ENCODE peak calls at places on chromosome 7, in seven cellular contexts. E is heart left ventricle, B is ovary, K is sigmoid colon, R is adrenal gland, I is K562, U is transverse colon. O is an unnamed sample.
A peak's percentile ranks its signal among the peaks of the same experiment; 100 is the strongest.

GRCh38 chr7:8236781-8237407 is 25.1 kb downstream of the ICA1 start:
- DNase-seq in E (no peak), B (no peak), K (no peak), R (no peak), I (no peak), U (no peak), O (no peak)

GRCh38 chr7:133837248-133837647 is 289.9 kb upstream of the LRGUK start:
- DNase-seq in E (no peak), B (no peak), K (no peak), R (no peak), I (no peak), U (no peak), O (no peak)

GRCh38 chr7:86815556-86815955 is 171.8 kb downstream of the GRM3 start:
- DNase-seq in E (no peak), B (no peak), K (no peak), R (no peak), I (no peak), U (no peak), O (no peak)

GRCh38 chr7:121305109-121305508 is 23.7 kb upstream of the WNT16 start:
- DNase-seq in E (no peak), B (no peak), K (no peak), R (no peak), I (no peak), U (no peak), O (no peak)

GRCh38 chr7:133301444-133301843 is 48.6 kb downstream of the EXOC4 start:
- DNase-seq in E (no peak), B (no peak), K (no peak), R (no peak), I (no peak), U (no peak), O (no peak)

GRCh38 chr7:3639253-3639652 is 338.2 kb downstream of the SDK1 start:
- DNase-seq in E (no peak), B (no peak), K (no peak), R (no peak), I (no peak), U (no peak), O (no peak)

GRCh38 chr7:70693300-70693689 is 438.6 kb upstream of the GALNT17 start:
- DNase-seq in E (no peak), B (peak; percentile 53), K (no peak), R (no peak), I (no peak), U (no peak), O (no peak)

GRCh38 chr7:130954918-130955559 is 221.0 kb upstream of the KLF14 start:
- DNase-seq in E (no peak), B (no peak), K (no peak), R (no peak), I (no peak), U (no peak), O (no peak)

GRCh38 chr7:27158436-27159277 is 2.2 kb upstream of the HOXA7 start:
- DNase-seq in E (peak; percentile 27), B (peak; percentile 25), K (peak; percentile 64), R (no peak), I (no peak), U (peak; percentile 33), O (no peak)

GRCh38 chr7:78139335-78139734 is 340.8 kb downstream of the PHTF2 start:
- DNase-seq in E (no peak), B (no peak), K (no peak), R (peak; percentile 21), I (no peak), U (no peak), O (no peak)

GRCh38 chr7:137454169-137455166 is 110.9 kb upstream of the PTN start:
- DNase-seq in E (no peak), B (no peak), K (peak; percentile 92), R (no peak), I (peak; percentile 32), U (peak; percentile 13), O (no peak)

GRCh38 chr7:20785211-20786048 is 1.3 kb downstream of the SP8 start:
- DNase-seq in E (no peak), B (no peak), K (no peak), R (no peak), I (no peak), U (no peak), O (peak; percentile 36)

GRCh38 chr7:28958235-28958945 is at the start of gene TRIL:
- DNase-seq in E (peak; percentile 94), B (peak; percentile 91), K (peak; percentile 92), R (peak; percentile 64), I (no peak), U (peak; percentile 63), O (peak; percentile 65)

GRCh38 chr7:6123843-6124242 is 92.7 kb downstream of the ANKRD61 start:
- DNase-seq in E (no peak), B (no peak), K (peak; percentile 25), R (no peak), I (no peak), U (no peak), O (no peak)

GRCh38 chr7:74044366-74045350 is 16.7 kb downstream of the ELN start:
- DNase-seq in E (peak; percentile 54), B (no peak), K (no peak), R (no peak), I (no peak), U (no peak), O (no peak)

GRCh38 chr7:79403879-79404278 is 49.6 kb downstream of the MAGI2 start:
- DNase-seq in E (no peak), B (no peak), K (no peak), R (no peak), I (no peak), U (no peak), O (no peak)

GRCh38 chr7:127383123-127383835 is 9.2 kb downstream of the ZNF800 start:
- DNase-seq in E (no peak), B (no peak), K (no peak), R (no peak), I (peak; percentile 62), U (no peak), O (no peak)

GRCh38 chr7:19538036-19538435 is 170.8 kb downstream of the POLR1F start:
- DNase-seq in E (no peak), B (no peak), K (no peak), R (no peak), I (no peak), U (no peak), O (no peak)

GRCh38 chr7:77328669-77329068 is 87.5 kb downstream of the GSAP start:
- DNase-seq in E (no peak), B (no peak), K (no peak), R (no peak), I (no peak), U (no peak), O (no peak)

DNA sequence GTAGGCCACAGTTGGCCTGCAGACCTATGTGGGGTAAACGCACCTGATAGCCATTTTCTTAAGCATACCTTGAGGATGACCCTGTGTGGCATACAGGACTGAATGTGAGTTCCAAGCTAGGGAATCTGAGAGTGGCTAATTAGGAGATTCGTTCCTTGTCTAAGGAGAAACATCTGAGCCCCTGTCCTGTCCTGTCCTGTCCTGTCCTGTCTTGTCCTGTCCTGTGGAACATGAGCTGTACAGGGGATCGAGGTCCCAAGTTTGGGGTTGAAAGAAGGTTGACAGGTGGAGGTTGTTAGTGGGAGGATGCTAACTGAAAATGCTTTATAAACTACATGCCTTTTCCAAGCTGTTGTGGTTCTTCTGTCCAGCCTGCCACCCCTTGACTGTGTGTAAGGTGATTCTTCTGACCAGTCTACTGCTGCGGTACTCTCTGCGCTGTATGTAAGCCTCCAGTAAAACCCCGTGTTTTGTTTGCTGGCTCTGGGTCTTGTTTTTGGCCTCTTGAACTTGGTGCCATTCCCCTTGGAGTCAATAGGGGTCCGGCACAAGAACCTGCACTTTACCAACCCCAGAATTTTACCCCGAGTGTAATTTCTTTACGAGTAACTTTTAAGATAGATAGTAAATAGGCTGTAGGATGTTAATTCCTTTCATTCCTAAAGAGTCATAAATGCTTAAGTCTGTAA is 26.4 kb downstream of the ZNRF2 start:
- DNase-seq in E (no peak), B (no peak), K (no peak), R (no peak), I (no peak), U (no peak), O (no peak)
- TF ChIP-seq POLR2A in E (no peak), B (no peak), K (no peak), R (no peak), I (no peak), U (no peak), O (no peak)

DNA sequence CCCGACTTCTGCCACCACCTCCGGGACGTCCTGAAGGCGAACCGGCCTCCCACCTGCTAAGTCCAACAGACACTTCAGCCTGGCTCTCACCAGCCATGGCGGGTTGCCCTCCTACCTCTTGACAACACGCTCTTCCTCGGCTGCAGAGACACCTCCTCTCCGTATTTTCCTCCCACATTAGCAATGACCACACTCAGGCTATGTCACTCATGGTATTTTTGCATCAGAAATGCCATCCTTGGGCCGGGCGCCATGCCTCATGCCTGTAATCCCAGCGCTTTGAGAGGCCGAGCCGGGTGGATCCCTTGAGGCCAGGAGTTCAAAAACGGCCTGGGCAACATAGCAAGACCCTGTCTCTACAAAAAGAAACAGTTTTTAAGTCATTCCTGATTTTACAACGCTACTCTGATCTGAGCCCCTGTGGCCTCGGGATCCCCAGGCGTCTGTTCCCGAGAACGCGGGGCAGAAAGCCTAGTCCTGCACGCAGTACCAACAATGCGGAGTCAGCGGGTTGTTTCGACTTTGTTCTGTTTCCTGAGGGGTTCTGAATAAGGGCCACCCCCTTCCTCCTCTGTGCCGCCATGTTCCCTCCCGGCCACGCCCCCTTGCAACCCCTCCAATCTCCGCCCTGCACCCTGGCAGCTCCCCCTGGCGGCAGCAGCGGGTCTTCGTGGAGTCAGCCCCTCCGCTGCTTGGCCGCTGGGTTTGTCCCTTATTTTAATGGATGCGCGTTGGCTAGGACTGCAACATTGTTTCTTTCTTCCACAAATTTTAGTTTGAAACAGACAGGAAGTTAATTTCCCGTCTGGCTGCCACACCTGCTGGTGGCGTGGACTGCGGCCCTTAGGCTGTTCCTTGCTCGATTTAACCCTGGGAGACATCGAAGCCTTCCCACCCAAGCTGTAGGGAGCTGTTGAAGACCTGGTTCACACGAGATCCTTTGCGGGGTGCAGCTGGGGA is 9.7 kb upstream of the ZFAND2A start:
- DNase-seq in E (peak; percentile 91), B (peak; percentile 57), K (peak; percentile 92), R (peak; percentile 92), I (peak; percentile 94), U (peak; percentile 90), O (peak; percentile 84)
- TF ChIP-seq POLR2A in E (peak; percentile 44), B (no peak), K (no peak), R (no peak), I (peak; percentile 84), U (no peak), O (no peak)

DNA sequence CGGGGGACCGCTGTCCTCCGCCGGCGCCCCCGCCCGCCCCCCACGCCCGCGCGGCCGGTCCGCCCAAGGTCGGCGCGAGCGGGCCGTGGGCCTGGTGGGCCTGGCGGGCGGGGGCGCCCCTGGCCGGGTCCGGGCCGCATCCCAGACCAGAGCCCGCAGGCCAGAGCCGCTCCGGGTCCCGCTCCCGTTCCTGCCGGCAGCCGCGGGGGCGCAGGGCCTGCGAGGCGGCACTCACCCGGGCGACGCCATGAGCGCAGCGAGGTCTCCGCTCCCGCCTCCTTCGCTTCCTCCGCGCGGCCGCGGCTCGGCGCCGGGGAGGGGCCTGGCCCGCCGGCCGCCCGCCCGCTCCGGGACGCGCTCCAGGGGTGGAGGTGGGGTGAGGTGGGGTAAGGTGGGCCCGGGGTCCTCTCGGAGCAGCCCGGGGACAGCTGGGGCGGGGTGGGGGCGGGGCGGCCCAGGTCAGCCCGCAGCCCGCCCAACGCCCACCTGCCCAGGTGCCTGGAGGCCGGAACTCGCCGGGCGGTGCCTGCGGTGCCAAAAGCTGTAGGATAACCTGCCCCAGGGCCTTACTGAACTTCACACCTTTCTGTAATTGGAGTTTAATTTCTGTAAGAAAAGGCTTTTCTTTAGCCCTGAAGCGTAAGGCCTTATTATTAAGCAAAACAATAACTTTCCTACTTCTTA is at the start of gene URGCP:
- DNase-seq in E (peak; percentile 81), B (peak; percentile 75), K (peak; percentile 74), R (peak; percentile 45), I (peak; percentile 81), U (peak; percentile 57), O (peak; percentile 58)
- TF ChIP-seq POLR2A in E (peak; percentile 24), B (no peak), K (no peak), R (no peak), I (no peak), U (no peak), O (no peak)

GRCh38 chr7:156640257-156640948 is at the start of gene RNF32:
- DNase-seq in E (peak; percentile 98), B (peak; percentile 95), K (peak; percentile 95), R (peak; percentile 98), I (peak; percentile 100), U (peak; percentile 98), O (peak; percentile 98)
- TF ChIP-seq POLR2A in E (peak; percentile 61), B (peak; percentile 41), K (no peak), R (peak; percentile 40), I (peak; percentile 90), U (peak; percentile 76), O (no peak)

O was measured in stomach.